ENCODE peak calls at places on chromosomes 13 and 19, in six cellular contexts. F, G, I, K, S and N are unnamed samples.

GRCh38 chr19:33416307-33417215 is 43.1 kb downstream of the CEBPG start:
- DNase-seq in F (no peak), G (peak; percentile 89), I (peak; percentile 15), K (peak; percentile 44), S (peak; percentile 70), N (peak; percentile 86)

GRCh38 chr19:4267101-4267900 is 11.8 kb upstream of the SHD start:
- DNase-seq in F (no peak), G (peak; percentile 76), I (no peak), K (peak; percentile 42), S (peak; percentile 57), N (peak; percentile 64)

GRCh38 chr19:35080613-35081170 is 34.9 kb upstream of the FXYD3 start:
- DNase-seq in F (no peak), G (no peak), I (no peak), K (no peak), S (no peak), N (no peak)

GRCh38 chr13:31264146-31264545 is 64.4 kb downstream of the B3GLCT start:
- DNase-seq in F (no peak), G (no peak), I (no peak), K (no peak), S (peak; percentile 25), N (no peak)

GRCh38 chr13:100954430-100955361 is 280.1 kb upstream of the TMTC4 start:
- DNase-seq in F (no peak), G (no peak), I (no peak), K (no peak), S (peak; percentile 1), N (no peak)

GRCh38 chr19:42477117-42477516 is 34.4 kb upstream of the CXCL17 start:
- DNase-seq in F (no peak), G (no peak), I (no peak), K (no peak), S (no peak), N (no peak)

GRCh38 chr19:58318297-58318696 is 8.5 kb upstream of the ZSCAN22 start:
- DNase-seq in F (no peak), G (no peak), I (no peak), K (no peak), S (no peak), N (no peak)

GRCh38 chr13:19794552-19795143 is 11.9 kb upstream of the PSPC1 start:
- DNase-seq in F (no peak), G (no peak), I (no peak), K (peak; percentile 70), S (no peak), N (no peak)

GRCh38 chr19:37007587-37008220 is 70.5 kb upstream of the ZNF420 start:
- DNase-seq in F (no peak), G (peak; percentile 50), I (no peak), K (peak; percentile 13), S (peak; percentile 61), N (no peak)

GRCh38 chr13:27578121-27579030 is 42.0 kb downstream of the LNX2 start:
- DNase-seq in F (no peak), G (no peak), I (no peak), K (peak; percentile 88), S (peak; percentile 23), N (no peak)

GRCh38 chr19:55649579-55650557 is 1.9 kb downstream of the CCDC106 start:
- DNase-seq in F (no peak), G (no peak), I (no peak), K (no peak), S (no peak), N (no peak)

GRCh38 chr13:103514188-103514587 is 448.0 kb upstream of the SLC10A2 start:
- DNase-seq in F (no peak), G (no peak), I (no peak), K (no peak), S (no peak), N (no peak)

GRCh38 chr19:34213283-34213682 is 41.0 kb downstream of the LSM14A start:
- DNase-seq in F (no peak), G (no peak), I (no peak), K (no peak), S (no peak), N (no peak)

GRCh38 chr19:38693380-38694223 is 46.2 kb downstream of the ACTN4 start:
- DNase-seq in F (no peak), G (no peak), I (peak; percentile 54), K (peak; percentile 98), S (peak; percentile 81), N (no peak)

GRCh38 chr13:25541434-25542123 is 169.8 kb downstream of the ATP8A2 start:
- DNase-seq in F (no peak), G (no peak), I (no peak), K (no peak), S (no peak), N (no peak)

GRCh38 chr13:52454825-52455676 is at the start of gene CKAP2:
- DNase-seq in F (peak; percentile 77), G (peak; percentile 93), I (peak; percentile 93), K (peak; percentile 95), S (peak; percentile 95), N (peak; percentile 91)

GRCh38 chr19:42129399-42130253 is 2.6 kb downstream of the POU2F2 start:
- DNase-seq in F (peak; percentile 93), G (peak; percentile 67), I (peak; percentile 84), K (peak; percentile 82), S (peak; percentile 45), N (no peak)

GRCh38 chr19:15154002-15154612 is 46.7 kb downstream of the NOTCH3 start:
- DNase-seq in F (no peak), G (peak; percentile 48), I (no peak), K (peak; percentile 41), S (peak; percentile 67), N (peak; percentile 51)

GRCh38 chr13:31037351-31037750 is 104.9 kb downstream of the TEX26 start:
- DNase-seq in F (no peak), G (no peak), I (no peak), K (no peak), S (no peak), N (no peak)

GRCh38 chr13:49443327-49443688 is 556 bp downstream of the CAB39L start:
- DNase-seq in F (no peak), G (no peak), I (no peak), K (no peak), S (peak; percentile 44), N (no peak)

GRCh38 chr13:42707596-42707995 is 73.8 kb upstream of the FAM216B start:
- DNase-seq in F (no peak), G (no peak), I (no peak), K (peak; percentile 7), S (peak; percentile 52), N (no peak)

GRCh38 chr19:36973021-36973843 is 57.1 kb downstream of the ZNF568 start:
- DNase-seq in F (peak; percentile 17), G (peak; percentile 83), I (peak; percentile 51), K (peak; percentile 77), S (peak; percentile 75), N (peak; percentile 78)

DNA sequence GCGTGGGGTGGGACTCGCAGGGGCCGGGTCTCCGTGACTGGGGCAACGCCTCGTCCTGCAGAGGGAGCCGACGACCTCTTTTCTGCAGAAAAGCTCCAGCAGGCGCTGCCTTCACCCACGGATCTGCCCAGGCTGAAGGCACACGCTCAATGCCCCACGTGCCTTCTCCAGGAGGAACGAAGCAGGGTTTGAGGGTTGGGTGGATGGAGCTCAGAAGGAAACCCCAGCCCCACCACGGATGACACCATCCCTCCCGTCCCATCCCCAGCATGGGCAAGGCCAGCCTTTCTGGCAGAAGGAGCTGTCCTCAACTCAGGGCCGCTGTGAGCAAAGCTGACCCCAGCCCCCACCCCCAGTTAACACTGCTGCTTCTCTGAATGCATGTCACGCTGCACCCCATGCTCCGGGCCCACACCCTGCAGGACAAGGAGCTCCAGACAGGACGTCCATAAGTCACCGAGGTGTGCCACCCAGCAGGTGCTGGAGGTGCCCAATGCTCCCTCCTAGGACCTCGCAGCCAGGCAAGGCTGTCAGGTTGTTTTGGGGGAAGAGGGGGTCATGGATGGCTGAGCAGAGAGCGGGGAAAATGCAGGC is 7.4 kb downstream of the C19orf25 start:
- DNase-seq in F (no peak), G (peak; percentile 67), I (no peak), K (no peak), S (no peak), N (no peak)
- TF ChIP-seq CTCF in F (no peak), G (no peak), I (no peak), K (no peak), S (no peak), N (no peak)

GRCh38 chr13:70386919-70387318 is 278.7 kb upstream of the KLHL1 start:
- DNase-seq in F (no peak), G (no peak), I (no peak), K (no peak), S (no peak), N (no peak)

GRCh38 chr13:70388935-70389334 is 280.7 kb upstream of the KLHL1 start:
- DNase-seq in F (no peak), G (no peak), I (no peak), K (no peak), S (no peak), N (no peak)

GRCh38 chr13:70385852-70386251 is 277.6 kb upstream of the KLHL1 start:
- DNase-seq in F (no peak), G (no peak), I (no peak), K (no peak), S (no peak), N (no peak)

GRCh38 chr13:70380809-70381208 is 272.6 kb upstream of the KLHL1 start:
- DNase-seq in F (no peak), G (no peak), I (no peak), K (no peak), S (no peak), N (no peak)

GRCh38 chr13:70384156-70384555 is 275.9 kb upstream of the KLHL1 start:
- DNase-seq in F (no peak), G (no peak), I (no peak), K (no peak), S (no peak), N (no peak)
- TF ChIP-seq CTCF in F (no peak), G (no peak), I (no peak), K (no peak), S (no peak), N (no peak)

GRCh38 chr19:13036366-13036976 is 41.2 kb downstream of the NFIX start:
- DNase-seq in F (no peak), G (no peak), I (no peak), K (peak; percentile 83), S (peak; percentile 69), N (no peak)
- TF ChIP-seq CTCF in F (no peak), G (no peak), I (no peak), K (no peak), S (no peak), N (no peak)

GRCh38 chr19:18960370-18960769 is 19.4 kb upstream of the HOMER3 start:
- DNase-seq in F (no peak), G (no peak), I (no peak), K (no peak), S (no peak), N (no peak)

GRCh38 chr19:18961767-18962423 is 20.9 kb upstream of the HOMER3 start:
- DNase-seq in F (no peak), G (peak; percentile 33), I (no peak), K (no peak), S (no peak), N (no peak)

GRCh38 chr19:18967358-18968146 is 26.5 kb upstream of the HOMER3 start:
- DNase-seq in F (no peak), G (no peak), I (no peak), K (peak; percentile 62), S (peak; percentile 85), N (no peak)

GRCh38 chr19:18966304-18966703 is 25.3 kb upstream of the HOMER3 start:
- DNase-seq in F (no peak), G (no peak), I (no peak), K (no peak), S (no peak), N (no peak)

DNA sequence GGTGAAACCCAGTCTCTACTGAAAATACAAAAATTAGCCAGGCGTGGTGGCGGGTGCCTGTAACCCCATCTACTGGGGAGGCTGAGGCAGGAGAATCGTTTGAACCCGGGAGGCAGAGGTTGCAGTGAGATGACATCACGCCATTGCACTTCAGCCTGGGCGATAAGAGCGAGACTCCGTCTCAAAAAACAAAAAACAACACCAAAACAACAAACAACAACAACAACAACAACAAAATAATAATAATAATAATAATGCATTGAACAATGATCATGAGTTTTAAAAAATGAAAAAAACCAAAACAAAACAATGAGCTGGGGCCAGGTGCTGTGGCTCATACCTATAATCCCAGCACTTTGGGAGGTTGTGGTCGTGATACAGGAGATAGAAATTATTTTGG is 23.1 kb upstream of the HOMER3 start:
- DNase-seq in F (no peak), G (no peak), I (no peak), K (no peak), S (no peak), N (no peak)
- TF ChIP-seq CTCF in F (no peak), G (no peak), I (no peak), K (no peak), S (no peak), N (no peak)